ENCODE peak calls at places on chromosomes 5 and 9, in eight cellular contexts. P is brain microvascular endothelial cell, D is right cardiac atrium, I is cardiac muscle cell, Z is body of pancreas, Y is kidney, S is gastrocnemius medialis, Q is sigmoid colon. X is an unnamed sample.

GRCh38 chr5:172009536-172010270 is 3.3 kb upstream of the FBXW11 start:
- DNase-seq in P (peak; percentile 45), D (no peak), I (no peak), Z (no peak), Y (no peak), S (no peak), Q (no peak), X (no peak)

GRCh38 chr9:129173296-129174101 is 4.6 kb downstream of the IER5L start:
- DNase-seq in P (no peak), D (no peak), I (no peak), Z (no peak), Y (no peak), S (no peak), Q (no peak), X (no peak)

GRCh38 chr5:69083412-69083811 is 10.4 kb upstream of the SLC30A5 start:
- DNase-seq in P (no peak), D (no peak), I (no peak), Z (peak; percentile 84), Y (no peak), S (no peak), Q (no peak), X (no peak)

GRCh38 chr5:59673438-59674058 is 220.0 kb downstream of the PDE4D start:
- DNase-seq in P (peak; percentile 27), D (no peak), I (peak; percentile 63), Z (no peak), Y (no peak), S (no peak), Q (no peak), X (no peak)

GRCh38 chr5:91110709-91111108 is 272.4 kb downstream of the ARRDC3 start:
- DNase-seq in P (no peak), D (no peak), I (no peak), Z (no peak), Y (no peak), S (peak; percentile 35), Q (peak; percentile 71), X (no peak)

GRCh38 chr5:179323026-179323571 is 22.2 kb downstream of the ADAMTS2 start:
- DNase-seq in P (no peak), D (peak; percentile 30), I (no peak), Z (no peak), Y (peak; percentile 22), S (no peak), Q (peak; percentile 48), X (no peak)

GRCh38 chr9:79222483-79222882 is 349.3 kb upstream of the TLE4 start:
- DNase-seq in P (no peak), D (no peak), I (no peak), Z (no peak), Y (no peak), S (no peak), Q (no peak), X (no peak)

GRCh38 chr5:116571568-116572321 is 2.9 kb downstream of the SEMA6A start:
- DNase-seq in P (no peak), D (no peak), I (peak; percentile 28), Z (peak; percentile 8), Y (no peak), S (no peak), Q (no peak), X (no peak)

GRCh38 chr9:88460583-88461332 is 72.5 kb downstream of the SPIN1 start:
- DNase-seq in P (no peak), D (no peak), I (no peak), Z (no peak), Y (no peak), S (no peak), Q (no peak), X (no peak)

GRCh38 chr5:105350406-105351140 is 1788.0 kb upstream of the NUDT12 start:
- DNase-seq in P (no peak), D (no peak), I (no peak), Z (no peak), Y (no peak), S (no peak), Q (no peak), X (no peak)

GRCh38 chr9:75185585-75186170 is 97.4 kb downstream of the OSTF1 start:
- DNase-seq in P (peak; percentile 40), D (no peak), I (peak; percentile 53), Z (peak; percentile 56), Y (no peak), S (no peak), Q (no peak), X (peak; percentile 13)

GRCh38 chr9:19174127-19174921 is 47.0 kb upstream of the PLIN2 start:
- DNase-seq in P (peak; percentile 96), D (peak; percentile 68), I (peak; percentile 56), Z (peak; percentile 67), Y (no peak), S (peak; percentile 62), Q (peak; percentile 89), X (peak; percentile 7)

GRCh38 chr5:66666778-66667177 is 70.6 kb downstream of the MAST4 start:
- DNase-seq in P (no peak), D (peak; percentile 51), I (peak; percentile 18), Z (peak; percentile 45), Y (peak; percentile 82), S (no peak), Q (no peak), X (no peak)

GRCh38 chr9:100759166-100759565 is 181.3 kb downstream of the CAVIN4 start:
- DNase-seq in P (no peak), D (no peak), I (no peak), Z (no peak), Y (no peak), S (no peak), Q (no peak), X (no peak)

GRCh38 chr5:39543335-39543734 is 118.6 kb upstream of the DAB2 start:
- DNase-seq in P (no peak), D (no peak), I (no peak), Z (no peak), Y (no peak), S (no peak), Q (no peak), X (no peak)

GRCh38 chr9:14247577-14247976 is 66.4 kb downstream of the NFIB start:
- DNase-seq in P (no peak), D (no peak), I (no peak), Z (no peak), Y (no peak), S (no peak), Q (no peak), X (no peak)

GRCh38 chr9:14249527-14249926 is 64.4 kb downstream of the NFIB start:
- DNase-seq in P (no peak), D (no peak), I (no peak), Z (no peak), Y (no peak), S (no peak), Q (no peak), X (no peak)

GRCh38 chr9:14248149-14248548 is 65.8 kb downstream of the NFIB start:
- DNase-seq in P (no peak), D (no peak), I (no peak), Z (no peak), Y (no peak), S (no peak), Q (no peak), X (no peak)

GRCh38 chr9:14250779-14251145 is 63.2 kb downstream of the NFIB start:
- DNase-seq in P (no peak), D (no peak), I (no peak), Z (no peak), Y (no peak), S (no peak), Q (no peak), X (no peak)

DNA sequence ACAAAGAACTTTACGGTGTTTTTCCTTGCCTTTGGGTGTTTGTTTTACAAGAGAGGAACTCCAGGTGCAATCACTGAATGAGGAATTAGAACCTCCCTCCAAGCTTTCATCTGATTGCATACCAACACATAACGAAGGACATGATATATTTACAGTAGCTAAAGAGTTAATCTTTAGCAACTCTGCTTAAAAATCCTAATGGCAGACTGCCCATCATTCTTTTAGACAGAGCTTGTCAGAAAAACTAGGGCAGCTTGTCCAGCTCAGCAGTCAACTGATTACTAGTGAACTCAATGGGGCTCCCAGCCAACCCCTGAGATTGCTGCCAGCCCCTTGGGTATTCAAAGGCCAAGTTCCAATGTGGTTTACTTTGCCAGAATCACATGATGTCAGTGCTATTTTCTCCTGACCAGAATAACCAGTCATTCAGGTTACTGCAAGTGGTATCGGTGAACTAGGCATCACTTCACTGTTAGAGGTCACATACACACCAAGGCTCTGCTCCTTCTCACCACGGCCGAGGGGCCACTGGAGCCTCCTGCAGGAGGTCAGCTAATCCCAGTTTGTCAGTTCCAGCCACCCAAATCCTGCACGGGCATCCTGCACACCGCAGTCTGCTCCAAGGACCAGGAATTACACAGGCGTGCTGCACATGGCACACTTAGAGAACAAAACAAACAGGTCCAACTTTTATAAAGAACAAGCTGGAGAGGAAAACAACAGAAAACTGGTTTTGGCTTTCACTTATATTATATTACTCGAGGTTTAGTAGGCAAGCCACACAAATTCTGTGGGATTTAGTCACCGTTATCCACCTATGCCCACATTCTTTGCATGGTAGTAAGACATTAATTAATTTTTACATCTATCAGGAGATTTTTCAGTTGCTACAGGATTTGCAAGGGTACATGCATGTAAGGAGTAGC is 62.5 kb downstream of the NFIB start:
- DNase-seq in P (peak; percentile 84), D (peak; percentile 89), I (no peak), Z (peak; percentile 98), Y (peak; percentile 78), S (peak; percentile 81), Q (peak; percentile 88), X (peak; percentile 94)
- H3K4me3 ChIP-seq in P (no peak overlapping the region), D (no peak overlapping the region), I (no peak overlapping the region), Z (no peak overlapping the region), Y (peak overlapping the region; percentile 40), S (peak overlapping the region; percentile 33), Q (no peak overlapping the region), X (no peak overlapping the region)

GRCh38 chr5:1322036-1322903 is 22.6 kb downstream of the CLPTM1L start:
- DNase-seq in P (no peak), D (no peak), I (no peak), Z (no peak), Y (peak; percentile 55), S (no peak), Q (peak; percentile 55), X (no peak)
- H3K27ac ChIP-seq in P (no peak overlapping the region), D (no peak overlapping the region), I (no peak overlapping the region), Z (no peak overlapping the region), Y (no peak overlapping the region), S (no peak overlapping the region), Q (no peak overlapping the region), X (no peak overlapping the region)

DNA sequence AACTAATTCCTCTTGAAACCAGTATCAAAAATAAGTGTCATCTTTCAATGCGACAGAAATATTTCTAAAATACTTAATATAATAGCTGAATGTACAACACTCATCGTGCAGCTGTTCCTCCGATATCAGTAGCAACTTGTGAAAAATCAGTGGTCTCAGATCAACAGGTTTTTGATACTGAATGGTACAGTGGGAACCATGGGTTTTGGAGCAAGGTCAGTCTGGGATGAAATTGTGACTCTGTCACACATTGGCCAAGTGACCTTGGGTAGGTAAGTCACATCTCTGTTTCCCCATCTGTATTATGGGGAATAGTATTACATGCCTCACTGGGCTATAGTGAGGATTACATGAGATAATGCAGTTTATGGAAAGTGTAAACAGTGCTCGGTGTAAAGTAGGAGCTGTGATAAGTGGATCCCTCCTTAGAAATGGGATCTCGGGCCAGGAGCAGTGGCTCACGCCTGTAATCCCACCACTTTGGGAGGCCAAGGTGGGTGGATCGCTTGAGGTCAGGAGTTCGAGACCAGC is 17.3 kb downstream of the EXOSC2 start:
- DNase-seq in P (no peak), D (no peak), I (no peak), Z (no peak), Y (no peak), S (no peak), Q (no peak), X (no peak)
- H3K4me3 ChIP-seq in P (no peak overlapping the region), D (no peak overlapping the region), I (no peak overlapping the region), Z (no peak overlapping the region), Y (no peak overlapping the region), S (no peak overlapping the region), Q (no peak overlapping the region), X (no peak overlapping the region)

GRCh38 chr9:36164989-36165388 is 4.2 kb upstream of the CCIN start:
- DNase-seq in P (no peak), D (no peak), I (no peak), Z (no peak), Y (peak; percentile 53), S (no peak), Q (no peak), X (no peak)
- H3K27ac ChIP-seq in P (no peak overlapping the region), D (no peak overlapping the region), I (no peak overlapping the region), Z (no peak overlapping the region), Y (no peak overlapping the region), S (peak overlapping the region; percentile 63), Q (peak overlapping the region; percentile 83), X (peak overlapping the region; percentile 68)